ENCODE peak calls at places on chromosomes 16 and 17, in six cellular contexts. R, S, M, B, E and X are unnamed samples.

GRCh38 chr17:77118251-77118928 is 22.4 kb upstream of the SEC14L1 start:
- DNase-seq in M (no peak), R (no peak), S (no peak), B (no peak), E (no peak), X (no peak)

GRCh38 chr16:53545433-53545832 is 42.4 kb upstream of the AKTIP start:
- DNase-seq in E (no peak), S (no peak), R (no peak), B (no peak), M (no peak), X (peak)

GRCh38 chr17:3710951-3711383 is 12.7 kb upstream of the HASPIN start:
- DNase-seq in R (no peak), B (peak), M (peak), E (no peak), S (peak), X (peak)

GRCh38 chr16:87278191-87279093 is 38.8 kb downstream of the C16orf95 start:
- DNase-seq in M (peak), R (peak), E (peak), B (peak), S (peak), X (peak)

GRCh38 chr17:65537845-65538678 is 23.4 kb downstream of the AXIN2 start:
- DNase-seq in M (no peak), E (no peak), R (no peak), S (no peak), B (no peak), X (no peak)

GRCh38 chr17:66441012-66441703 is 138.7 kb downstream of the PRKCA start:
- DNase-seq in B (peak), M (peak), S (no peak), R (no peak), E (no peak), X (no peak)

GRCh38 chr17:82317394-82318168 is at the start of gene CD7:
- DNase-seq in M (no peak), E (no peak), S (no peak), B (no peak), R (no peak), X (no peak)

GRCh38 chr16:84088695-84089395 is 27.9 kb downstream of the MBTPS1 start:
- DNase-seq in B (peak), M (peak), S (peak), R (no peak), E (no peak), X (no peak)

GRCh38 chr17:63476857-63477470 is at the start of gene ACE:
- DNase-seq in R (peak), E (peak), B (peak), S (peak), M (peak), X (peak)

GRCh38 chr16:57863434-57864160 is 61.3 kb upstream of the KIFC3 start:
- DNase-seq in B (no peak), R (peak), E (peak), M (peak), S (peak), X (peak)

GRCh38 chr17:35742896-35743477 is 10.1 kb downstream of the GAS2L2 start:
- DNase-seq in R (no peak), B (no peak), M (no peak), E (no peak), S (no peak), X (no peak)

GRCh38 chr16:80741716-80742115 is 62.7 kb downstream of the CDYL2 start:
- DNase-seq in E (no peak), R (no peak), S (no peak), B (no peak), M (no peak), X (no peak)

GRCh38 chr17:41060052-41060604 is at the start of gene KRTAP2-3:
- DNase-seq in E (no peak), M (peak), R (no peak), B (no peak), S (peak), X (no peak)

GRCh38 chr16:87918866-87919680 is 17.3 kb downstream of the CA5A start:
- DNase-seq in M (peak), R (no peak), B (no peak), E (no peak), S (no peak), X (no peak)

GRCh38 chr17:58369214-58370031 is 17.4 kb upstream of the SUPT4H1 start:
- DNase-seq in E (peak), R (no peak), B (no peak), S (no peak), M (no peak), X (no peak)

GRCh38 chr16:73864868-73865267 is 431.7 kb upstream of the PSMD7 start:
- DNase-seq in R (no peak), M (no peak), S (no peak), B (no peak), E (no peak), X (no peak)

GRCh38 chr16:55948230-55948629 is 73.1 kb upstream of the CES5A start:
- DNase-seq in R (no peak), B (no peak), S (no peak), E (no peak), M (no peak), X (no peak)

GRCh38 chr17:68972119-68972704 is 17.0 kb upstream of the ABCA8 start:
- DNase-seq in M (peak), B (peak), E (peak), S (peak), R (peak), X (peak)

GRCh38 chr16:4474192-4474961 is at the start of gene NMRAL1:
- DNase-seq in E (peak), B (peak), R (peak), M (peak), S (peak), X (peak)

GRCh38 chr16:49189286-49189685 is 92.4 kb downstream of the CBLN1 start:
- DNase-seq in M (no peak), R (no peak), S (peak), E (no peak), B (no peak), X (no peak)
- TF ChIP-seq EZH2phosphoT487 in M (no peak), R (no peak), S (no peak), E (no peak), B (no peak), X (no peak)

DNA sequence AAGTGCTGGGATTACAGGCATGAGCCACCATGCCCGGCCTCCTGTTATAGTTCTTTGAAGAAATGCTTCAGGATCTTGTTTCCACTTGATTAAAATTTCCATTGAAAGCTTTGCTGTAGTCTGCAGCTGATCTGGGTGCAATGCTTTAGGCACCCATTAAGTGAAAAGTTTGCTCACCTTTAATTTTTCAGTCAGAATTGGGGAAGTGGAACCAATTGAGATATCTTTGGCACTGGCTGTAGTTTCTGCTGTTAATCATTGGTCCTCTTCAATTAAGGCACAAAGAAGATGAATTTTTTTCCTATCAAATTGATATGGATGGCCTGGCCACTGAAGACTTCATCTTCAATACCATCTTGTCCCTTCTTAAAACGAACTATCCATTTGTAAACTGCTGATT is 336.1 kb upstream of the TBX2 start:
- DNase-seq in B (no peak), M (no peak), R (no peak), E (no peak), S (no peak), X (no peak)
- TF ChIP-seq EZH2phosphoT487 in B (no peak), M (no peak), R (no peak), E (no peak), S (no peak), X (no peak)

GRCh38 chr17:78873519-78874340 is 29.3 kb downstream of the CEP295NL start:
- DNase-seq in S (peak), B (no peak), R (peak), M (no peak), E (no peak), X (no peak)
- TF ChIP-seq EZH2phosphoT487 in S (no peak), B (no peak), R (no peak), M (no peak), E (no peak), X (no peak)

GRCh38 chr17:27408891-27409290 is 47.4 kb upstream of the KSR1 start:
- DNase-seq in M (peak), E (no peak), R (no peak), B (no peak), S (no peak), X (no peak)
- TF ChIP-seq EZH2phosphoT487 in M (no peak), E (no peak), R (no peak), B (no peak), S (no peak), X (no peak)

DNA sequence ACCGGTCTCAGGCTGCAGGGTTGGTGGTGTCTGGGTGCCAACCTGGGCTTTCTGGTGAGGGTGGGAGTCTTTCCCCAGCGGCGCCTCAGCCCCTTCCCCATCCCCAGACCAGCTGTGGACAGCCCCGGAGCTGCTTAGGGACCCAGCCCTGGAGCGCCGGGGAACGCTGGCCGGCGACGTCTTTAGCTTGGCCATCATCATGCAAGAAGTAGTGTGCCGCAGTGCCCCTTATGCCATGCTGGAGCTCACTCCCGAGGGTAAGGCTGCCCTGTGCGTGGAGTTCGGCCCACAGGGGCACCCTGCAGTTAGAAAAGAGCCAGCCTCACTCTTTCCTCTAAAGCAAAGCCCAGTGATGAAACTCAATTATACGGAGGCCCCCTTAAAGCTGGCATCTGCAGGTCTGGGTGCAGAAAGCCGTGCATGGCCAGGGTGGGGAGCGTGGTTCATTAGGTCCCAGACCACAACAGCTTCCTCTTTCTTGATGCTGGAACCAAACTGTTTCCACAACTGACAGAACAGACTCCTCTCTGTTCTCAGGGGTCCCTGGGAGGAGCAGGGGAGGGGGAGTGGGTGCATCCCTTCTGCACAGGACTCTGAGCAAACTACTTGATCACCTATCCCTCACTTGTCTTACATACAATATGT is 10.7 kb downstream of the GUCY2D start:
- DNase-seq in M (no peak), R (no peak), B (no peak), E (no peak), S (no peak), X (no peak)
- TF ChIP-seq EZH2phosphoT487 in M (no peak), R (no peak), B (no peak), E (no peak), S (no peak), X (no peak)

GRCh38 chr16:51682905-51683304 is 531.8 kb upstream of the SALL1 start:
- DNase-seq in R (no peak), M (no peak), E (no peak), B (no peak), S (no peak), X (peak)
- TF ChIP-seq EZH2phosphoT487 in R (no peak), M (no peak), E (no peak), B (no peak), S (no peak), X (no peak)

GRCh38 chr17:18978655-18979054 is 25.9 kb downstream of the FAM83G start:
- DNase-seq in R (no peak), B (no peak), S (no peak), M (no peak), E (no peak), X (no peak)

GRCh38 chr17:18981385-18981641 is 23.3 kb downstream of the FAM83G start:
- DNase-seq in R (no peak), E (no peak), M (no peak), S (no peak), B (no peak), X (no peak)

GRCh38 chr17:18980682-18981384 is 23.7 kb downstream of the FAM83G start:
- DNase-seq in S (no peak), M (peak), R (peak), E (no peak), B (no peak), X (no peak)

GRCh38 chr17:18984273-18985114 is 20.1 kb downstream of the FAM83G start:
- DNase-seq in E (no peak), R (no peak), M (no peak), B (no peak), S (peak), X (no peak)

DNA sequence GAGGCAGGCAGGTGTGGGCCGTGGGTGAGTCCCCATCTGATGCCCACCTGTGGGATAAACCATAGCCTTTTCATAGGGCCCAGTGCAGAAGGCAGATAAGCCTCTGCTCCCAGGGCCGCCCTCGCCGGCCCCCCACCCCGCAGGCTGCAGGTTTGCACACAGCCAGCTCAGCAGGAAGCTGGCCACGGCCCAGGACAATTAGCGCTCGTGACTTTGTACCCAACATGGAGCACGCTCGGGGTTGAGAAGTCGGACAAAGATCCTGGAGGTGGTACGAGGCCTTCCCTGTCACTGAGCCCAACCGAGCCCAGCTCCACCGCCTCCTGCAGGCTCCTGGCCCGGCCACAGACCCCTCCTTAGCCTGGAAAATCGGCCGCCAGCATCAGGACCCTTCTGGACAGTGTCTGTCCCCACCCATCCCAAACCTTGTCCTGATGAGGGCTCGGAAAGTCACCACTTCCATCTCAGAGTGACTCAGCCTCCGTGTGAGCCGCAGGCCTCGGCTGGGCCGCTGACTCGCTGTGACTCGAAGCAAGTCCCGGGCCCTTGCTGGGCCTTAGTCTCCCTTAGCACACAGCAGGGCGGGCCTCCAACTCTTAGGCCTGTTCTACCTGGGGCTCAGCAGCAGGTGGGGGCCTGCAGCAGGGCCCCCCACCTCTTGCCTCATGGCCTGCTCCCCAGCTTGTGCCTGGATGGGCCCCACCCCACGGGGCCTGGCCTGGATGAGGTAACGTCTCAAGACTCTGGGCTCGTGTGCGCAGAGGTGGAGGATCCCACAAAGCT is 22.7 kb downstream of the FAM83G start:
- DNase-seq in B (no peak), S (peak), M (peak), R (peak), E (peak), X (no peak)
- TF ChIP-seq EZH2phosphoT487 in B (no peak), S (no peak), M (no peak), R (no peak), E (no peak), X (no peak)